ENCODE peak calls at places on chromosomes 4 and X, in ten cellular contexts. T, H, N, C, W, J, E, Q, Y and D are unnamed samples.

GRCh38 chr4:129926936-129927335 is 831.0 kb downstream of the C4orf33 start:
- DNase-seq in T (no peak), H (no peak), N (peak), C (no peak), W (no peak), J (no peak), E (no peak), Q (no peak), Y (no peak), D (no peak)

GRCh38 chr4:57370691-57371090 is 260.5 kb upstream of the IGFBP7 start:
- DNase-seq in T (peak), H (no peak), N (no peak), C (no peak), W (no peak), J (no peak), E (no peak), Q (no peak), Y (no peak), D (no peak)

GRCh38 chr4:76993787-76994641 is 44.5 kb downstream of the SEPTIN11 start:
- DNase-seq in T (no peak), H (peak), N (no peak), C (peak), W (peak), J (peak), E (peak), Q (no peak), Y (no peak), D (no peak)

GRCh38 chrX:107272431-107272921 is 66.1 kb downstream of the DNAAF6 start:
- DNase-seq in T (peak), H (peak), N (peak), C (no peak), W (peak), J (no peak), E (peak), Q (no peak), Y (no peak), D (no peak)

GRCh38 chrX:84709987-84710386 is 207.7 kb upstream of the HDX start:
- DNase-seq in T (no peak), H (no peak), N (no peak), C (no peak), W (no peak), J (no peak), E (no peak), Q (no peak), Y (no peak), D (no peak)

GRCh38 chr4:84615355-84615754 is 32.4 kb downstream of the CDS1 start:
- DNase-seq in T (no peak), H (no peak), N (no peak), C (no peak), W (no peak), J (no peak), E (no peak), Q (no peak), Y (no peak), D (no peak)

GRCh38 chrX:13685126-13685763 is 3.7 kb upstream of the RAB9A start:
- DNase-seq in T (peak), H (no peak), N (peak), C (no peak), W (no peak), J (no peak), E (no peak), Q (no peak), Y (peak), D (no peak)

GRCh38 chrX:17812763-17813162 is 48.3 kb downstream of the RAI2 start:
- DNase-seq in T (peak), H (peak), N (peak), C (no peak), W (no peak), J (no peak), E (no peak), Q (no peak), Y (no peak), D (peak)

GRCh38 chr4:21753084-21753760 is 195.3 kb downstream of the KCNIP4 start:
- DNase-seq in T (peak), H (no peak), N (no peak), C (no peak), W (no peak), J (no peak), E (no peak), Q (no peak), Y (peak), D (peak)

GRCh38 chr4:92483341-92483740 is 179.6 kb downstream of the GRID2 start:
- DNase-seq in T (no peak), H (no peak), N (no peak), C (no peak), W (no peak), J (no peak), E (no peak), Q (no peak), Y (no peak), D (no peak)

GRCh38 chrX:3167771-3168170 is 126.5 kb downstream of the ARSF start:
- DNase-seq in T (no peak), H (no peak), N (no peak), C (no peak), W (no peak), J (no peak), E (no peak), Q (no peak), Y (no peak), D (no peak)

GRCh38 chrX:84044051-84044450 is 143.9 kb downstream of the RPS6KA6 start:
- DNase-seq in T (no peak), H (no peak), N (no peak), C (no peak), W (no peak), J (no peak), E (no peak), Q (no peak), Y (no peak), D (no peak)

GRCh38 chrX:110966839-110967238 is 129.2 kb upstream of the PAK3 start:
- DNase-seq in T (peak), H (no peak), N (peak), C (no peak), W (no peak), J (peak), E (no peak), Q (no peak), Y (peak), D (peak)

GRCh38 chr4:10003666-10004065 is 17.6 kb downstream of the SLC2A9 start:
- DNase-seq in T (no peak), H (peak), N (no peak), C (no peak), W (no peak), J (no peak), E (no peak), Q (no peak), Y (peak), D (no peak)

GRCh38 chr4:180261346-180261745 is 1981.9 kb upstream of the TENM3 start:
- DNase-seq in T (no peak), H (no peak), N (no peak), C (no peak), W (no peak), J (no peak), E (no peak), Q (no peak), Y (no peak), D (no peak)

GRCh38 chr4:181854142-181854541 is 389.1 kb upstream of the TENM3 start:
- DNase-seq in T (no peak), H (no peak), N (peak), C (no peak), W (no peak), J (no peak), E (no peak), Q (no peak), Y (peak), D (no peak)

GRCh38 chr4:144450526-144450925 is 195.4 kb upstream of the HHIP start:
- DNase-seq in T (no peak), H (no peak), N (no peak), C (no peak), W (no peak), J (no peak), E (no peak), Q (no peak), Y (no peak), D (no peak)

GRCh38 chrX:111519215-111519614 is 7.8 kb downstream of the SERTM2 start:
- DNase-seq in T (no peak), H (no peak), N (peak), C (no peak), W (no peak), J (peak), E (no peak), Q (no peak), Y (no peak), D (peak)

GRCh38 chr4:114691865-114692264 is 93.3 kb downstream of the UGT8 start:
- DNase-seq in T (no peak), H (no peak), N (no peak), C (peak), W (no peak), J (no peak), E (no peak), Q (no peak), Y (no peak), D (no peak)

GRCh38 chr4:111959202-111959601 is 186.1 kb upstream of the FAM241A start:
- DNase-seq in T (peak), H (no peak), N (peak), C (no peak), W (no peak), J (peak), E (no peak), Q (no peak), Y (peak), D (no peak)

GRCh38 chr4:66930216-66930615 is 615.1 kb downstream of the CENPC start:
- DNase-seq in T (no peak), H (no peak), N (no peak), C (no peak), W (no peak), J (no peak), E (no peak), Q (no peak), Y (no peak), D (no peak)

GRCh38 chr4:162163892-162164759 is at the start of gene FSTL5:
- DNase-seq in T (peak), H (peak), N (peak), C (peak), W (peak), J (peak), E (peak), Q (peak), Y (peak), D (peak)

GRCh38 chrX:96987228-96987627 is 103.5 kb downstream of the RPA4 start:
- DNase-seq in T (peak), H (no peak), N (peak), C (no peak), W (no peak), J (peak), E (no peak), Q (no peak), Y (no peak), D (no peak)

GRCh38 chrX:65690057-65690855 is 22.8 kb downstream of the MSN start:
- DNase-seq in T (peak), H (no peak), N (peak), C (no peak), W (no peak), J (peak), E (no peak), Q (no peak), Y (peak), D (no peak)

GRCh38 chrX:132836471-132836870 is 122.0 kb downstream of the HS6ST2 start:
- DNase-seq in T (no peak), H (no peak), N (no peak), C (no peak), W (no peak), J (no peak), E (no peak), Q (no peak), Y (no peak), D (no peak)

GRCh38 chr4:137648531-137648930 is 116.2 kb upstream of the PCDH18 start:
- DNase-seq in T (no peak), H (no peak), N (no peak), C (no peak), W (no peak), J (no peak), E (no peak), Q (no peak), Y (no peak), D (no peak)

GRCh38 chr4:86614896-86615295 is 20.8 kb downstream of the PTPN13 start:
- DNase-seq in T (no peak), H (no peak), N (no peak), C (no peak), W (no peak), J (no peak), E (no peak), Q (no peak), Y (no peak), D (no peak)

GRCh38 chr4:77197361-77197760 is 40.4 kb downstream of the CCNG2 start:
- DNase-seq in T (no peak), H (no peak), N (no peak), C (no peak), W (no peak), J (no peak), E (no peak), Q (no peak), Y (no peak), D (no peak)

GRCh38 chrX:108053218-108053617 is 8.4 kb downstream of the VSIG1 start:
- DNase-seq in T (no peak), H (no peak), N (no peak), C (no peak), W (no peak), J (no peak), E (no peak), Q (no peak), Y (no peak), D (no peak)

GRCh38 chrX:102154900-102155805 is 624 bp downstream of the BEX5 start:
- DNase-seq in T (no peak), H (peak), N (no peak), C (no peak), W (peak), J (no peak), E (peak), Q (no peak), Y (no peak), D (no peak)

GRCh38 chr4:186725422-186726149 is 1.9 kb upstream of the FAT1 start:
- DNase-seq in T (peak), H (peak), N (peak), C (peak), W (no peak), J (peak), E (peak), Q (peak), Y (peak), D (peak)

GRCh38 chrX:16754019-16754418 is 32.2 kb upstream of the TXLNG start:
- DNase-seq in T (no peak), H (no peak), N (no peak), C (no peak), W (no peak), J (peak), E (no peak), Q (no peak), Y (no peak), D (no peak)

GRCh38 chr4:6332042-6332668 is 62.5 kb downstream of the WFS1 start:
- DNase-seq in T (peak), H (peak), N (peak), C (peak), W (no peak), J (peak), E (no peak), Q (no peak), Y (no peak), D (peak)

GRCh38 chr4:3388461-3389185 is 53.1 kb upstream of the HGFAC start:
- DNase-seq in T (peak), H (no peak), N (peak), C (peak), W (no peak), J (peak), E (peak), Q (peak), Y (peak), D (peak)

GRCh38 chr4:174461438-174462106 is 60.7 kb downstream of the HPGD start:
- DNase-seq in T (peak), H (no peak), N (peak), C (no peak), W (no peak), J (no peak), E (no peak), Q (no peak), Y (no peak), D (no peak)

GRCh38 chr4:113677333-113677732 is 84.2 kb downstream of the CAMK2D start:
- DNase-seq in T (no peak), H (no peak), N (no peak), C (no peak), W (no peak), J (no peak), E (no peak), Q (no peak), Y (no peak), D (no peak)

GRCh38 chrX:49878834-49879655 is at the start of gene USP27X:
- DNase-seq in T (peak), H (peak), N (peak), C (peak), W (peak), J (peak), E (peak), Q (peak), Y (peak), D (peak)

GRCh38 chr4:156798438-156798837 is 173.2 kb downstream of the PDGFC start:
- DNase-seq in T (no peak), H (no peak), N (no peak), C (no peak), W (no peak), J (no peak), E (no peak), Q (no peak), Y (peak), D (no peak)

GRCh38 chr4:183987987-183988392 is 82.9 kb downstream of the STOX2 start:
- DNase-seq in T (peak), H (no peak), N (peak), C (no peak), W (no peak), J (peak), E (peak), Q (peak), Y (peak), D (peak)

GRCh38 chr4:186249785-186250739 is 15.9 kb upstream of the F11 start:
- DNase-seq in T (peak), H (no peak), N (peak), C (no peak), W (no peak), J (no peak), E (no peak), Q (no peak), Y (peak), D (no peak)

GRCh38 chr4:115851918-115852766 is 738.7 kb upstream of the NDST4 start:
- DNase-seq in T (peak), H (peak), N (peak), C (peak), W (no peak), J (no peak), E (peak), Q (no peak), Y (peak), D (no peak)
- TF ChIP-seq CTCF in T (no peak), H (peak), N (peak), C (peak), W (no peak), J (peak), E (peak), Q (peak), Y (peak), D (no peak)

GRCh38 chr4:71188197-71188625 is 150.6 kb upstream of the SLC4A4 start:
- DNase-seq in T (no peak), H (no peak), N (no peak), C (no peak), W (no peak), J (no peak), E (no peak), Q (no peak), Y (no peak), D (peak)
- TF ChIP-seq CTCF in T (no peak), H (no peak), N (no peak), C (no peak), W (no peak), J (no peak), E (no peak), Q (no peak), Y (no peak), D (peak)

GRCh38 chr4:81467672-81467964 is 4.1 kb downstream of the RASGEF1B start:
- DNase-seq in T (no peak), H (no peak), N (no peak), C (no peak), W (no peak), J (no peak), E (no peak), Q (no peak), Y (no peak), D (no peak)
- TF ChIP-seq CTCF in T (no peak), H (peak), N (no peak), C (no peak), W (peak), J (no peak), E (no peak), Q (peak), Y (no peak), D (no peak)

GRCh38 chr4:52350926-52351325 is 299.8 kb downstream of the SPATA18 start:
- DNase-seq in T (no peak), H (no peak), N (no peak), C (no peak), W (no peak), J (no peak), E (no peak), Q (no peak), Y (no peak), D (no peak)
- TF ChIP-seq CTCF in T (no peak), H (no peak), N (no peak), C (no peak), W (no peak), J (no peak), E (no peak), Q (no peak), Y (no peak), D (no peak)

GRCh38 chrX:149487292-149487691 is 17.8 kb downstream of the IDS start:
- DNase-seq in T (no peak), H (peak), N (no peak), C (no peak), W (peak), J (no peak), E (no peak), Q (no peak), Y (peak), D (no peak)
- TF ChIP-seq CTCF in T (peak), H (no peak), N (peak), C (no peak), W (no peak), J (peak), E (no peak), Q (peak), Y (peak), D (peak)

DNA sequence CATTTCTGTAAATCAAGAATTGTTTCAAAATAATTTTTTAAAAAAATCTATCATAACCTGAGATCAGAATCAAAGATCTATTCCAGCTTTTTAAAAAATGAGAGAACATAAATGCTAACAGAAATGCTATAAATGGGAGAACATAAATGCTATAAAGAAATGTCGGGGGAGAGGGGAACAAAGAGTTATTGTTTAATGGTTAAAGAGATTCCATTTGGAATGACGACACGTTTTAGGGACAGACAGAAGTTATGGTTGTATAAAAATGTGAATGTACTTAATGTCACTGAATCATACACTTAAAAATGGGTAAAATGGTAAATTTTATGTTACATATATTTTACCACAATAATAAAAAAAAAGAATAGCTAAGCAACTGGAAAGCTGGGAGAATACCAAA is 127.1 kb downstream of the ATRX start:
- DNase-seq in T (no peak), H (no peak), N (no peak), C (no peak), W (no peak), J (no peak), E (no peak), Q (no peak), Y (no peak), D (no peak)
- TF ChIP-seq CTCF in T (no peak), H (no peak), N (no peak), C (no peak), W (no peak), J (no peak), E (no peak), Q (no peak), Y (no peak), D (no peak)

DNA sequence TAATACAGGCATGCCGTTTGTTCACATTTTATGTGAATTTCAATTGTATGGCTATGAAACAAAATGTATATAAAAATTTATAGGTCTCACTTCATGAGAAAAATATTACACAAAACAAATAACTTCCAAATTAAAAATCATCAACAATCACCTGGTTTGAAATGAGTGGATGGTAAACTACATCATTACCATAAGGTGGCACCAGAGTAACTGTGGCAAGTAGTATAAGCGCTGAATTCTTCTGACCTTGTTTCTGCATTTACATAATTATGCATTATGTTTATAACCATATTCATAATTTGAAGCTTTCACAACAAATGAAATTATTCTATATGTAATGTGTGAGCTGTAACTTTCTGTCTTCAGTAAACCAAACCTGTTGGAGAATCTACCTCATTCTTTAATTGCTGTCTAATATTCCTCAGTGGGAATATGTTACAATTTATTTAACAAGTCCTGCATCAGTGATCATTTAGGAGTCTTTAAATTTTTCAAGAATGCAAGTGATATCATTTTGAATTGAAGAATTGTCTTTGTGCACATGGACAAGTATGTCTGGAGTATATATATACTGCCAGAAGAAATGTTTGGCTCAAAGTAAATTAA is 55.2 kb downstream of the MMRN1 start:
- DNase-seq in T (no peak), H (no peak), N (peak), C (peak), W (no peak), J (no peak), E (no peak), Q (no peak), Y (no peak), D (no peak)
- TF ChIP-seq CTCF in T (no peak), H (no peak), N (peak), C (no peak), W (no peak), J (no peak), E (no peak), Q (peak), Y (peak), D (peak)